ENCODE peak calls at places on chromosomes 13 and 19, in six cellular contexts. V is gastrocnemius medialis, Z is tibial nerve, K is psoas muscle, X is HCT116, R is ovary. A is an unnamed sample.

GRCh38 chr19:10288662-10289166 is 1.0 kb upstream of the ICAM5 start:
- DNase-seq in X (peak; percentile 74), K (no peak), V (no peak), R (no peak), Z (no peak), A (no peak)

GRCh38 chr19:13208131-13208963 is 58.1 kb downstream of the IER2 start:
- DNase-seq in K (peak; percentile 28), R (peak; percentile 47), V (peak; percentile 24), Z (peak; percentile 35), X (no peak), A (peak; percentile 33)

GRCh38 chr19:55141696-55142095 is 7.3 kb downstream of the TNNT1 start:
- DNase-seq in X (no peak), R (no peak), V (no peak), K (no peak), Z (no peak), A (no peak)

GRCh38 chr13:112966776-112967175 is 2.2 kb upstream of the MCF2L start:
- DNase-seq in X (no peak), Z (no peak), R (peak; percentile 26), V (peak; percentile 8), K (no peak), A (no peak)

GRCh38 chr13:51673165-51673564 is 88.9 kb downstream of the WDFY2 start:
- DNase-seq in V (no peak), R (no peak), X (no peak), K (no peak), Z (no peak), A (no peak)

GRCh38 chr19:27881213-27881612 is 1331.7 kb downstream of the UQCRFS1 start:
- DNase-seq in Z (no peak), V (no peak), R (no peak), K (no peak), X (no peak), A (no peak)

GRCh38 chr13:99542788-99543406 is 41.6 kb downstream of the TM9SF2 start:
- DNase-seq in V (no peak), X (no peak), K (no peak), R (no peak), Z (no peak), A (no peak)

GRCh38 chr19:28960986-28961705 is 251.8 kb downstream of the UQCRFS1 start:
- DNase-seq in Z (no peak), V (no peak), X (no peak), R (no peak), K (no peak), A (no peak)

GRCh38 chr19:54532528-54532927 is 29.9 kb downstream of the LAIR2 start:
- DNase-seq in K (no peak), V (no peak), Z (no peak), R (no peak), X (no peak), A (no peak)

GRCh38 chr13:45398862-45399261 is 19.3 kb downstream of the SLC25A30 start:
- DNase-seq in R (no peak), X (no peak), Z (no peak), V (peak; percentile 4), K (no peak), A (peak; percentile 33)

GRCh38 chr13:29845440-29846056 is 4.9 kb downstream of the UBL3 start:
- DNase-seq in Z (no peak), V (no peak), R (no peak), X (no peak), K (no peak), A (no peak)

GRCh38 chr19:41328157-41328817 is 18.3 kb downstream of the CCDC97 start:
- DNase-seq in X (no peak), R (no peak), Z (no peak), V (no peak), K (no peak), A (peak; percentile 42)

GRCh38 chr19:4099054-4099764 is 24.7 kb downstream of the MAP2K2 start:
- DNase-seq in R (no peak), Z (no peak), X (no peak), V (no peak), K (no peak), A (no peak)

GRCh38 chr19:47427241-47428176 is 8.2 kb upstream of the MEIS3 start:
- DNase-seq in K (no peak), X (peak; percentile 44), Z (peak; percentile 22), R (peak; percentile 60), V (peak; percentile 24), A (peak; percentile 62)

GRCh38 chr13:98782654-98783053 is 30.2 kb upstream of the SLC15A1 start:
- DNase-seq in Z (no peak), R (no peak), X (no peak), V (no peak), K (no peak), A (no peak)

GRCh38 chr13:48231080-48231479 is 1.9 kb upstream of the ITM2B start:
- DNase-seq in V (no peak), Z (no peak), R (no peak), K (no peak), X (no peak), A (no peak)

GRCh38 chr13:110269509-110270185 is 37.3 kb downstream of the COL4A1 start:
- DNase-seq in X (no peak), V (no peak), R (no peak), K (no peak), Z (no peak), A (no peak)

GRCh38 chr19:39927076-39927475 is 7.4 kb downstream of the FCGBP start:
- DNase-seq in V (no peak), K (no peak), X (no peak), R (no peak), Z (no peak), A (no peak)

GRCh38 chr13:98199480-98199879 is 22.4 kb upstream of the RNF113B start:
- DNase-seq in Z (no peak), K (no peak), R (no peak), X (no peak), V (no peak), A (no peak)

GRCh38 chr19:3995619-3996018 is 10.4 kb upstream of the EEF2 start:
- DNase-seq in Z (no peak), V (no peak), R (no peak), K (no peak), X (no peak), A (no peak)

GRCh38 chr19:58572818-58573657 is at the start of gene MZF1:
- DNase-seq in Z (peak; percentile 99), X (peak; percentile 100), V (peak; percentile 100), K (peak; percentile 100), R (peak; percentile 100), A (peak; percentile 99)

GRCh38 chr13:38530492-38530891 is 156.4 kb upstream of the FREM2 start:
- DNase-seq in V (no peak), K (no peak), R (no peak), Z (no peak), X (no peak), A (no peak)

GRCh38 chr13:75641026-75641425 is 4.9 kb downstream of the LMO7 start:
- DNase-seq in Z (no peak), K (no peak), R (no peak), V (no peak), X (no peak), A (no peak)

GRCh38 chr13:48891586-48891985 is 84.1 kb upstream of the FNDC3A start:
- DNase-seq in V (no peak), Z (no peak), R (no peak), X (peak; percentile 48), K (no peak), A (no peak)

GRCh38 chr13:52760078-52760477 is 20.5 kb upstream of the CNMD start:
- DNase-seq in X (no peak), K (no peak), R (no peak), V (no peak), Z (no peak), A (no peak)

GRCh38 chr13:97018029-97018819 is 23.9 kb upstream of the OXGR1 start:
- DNase-seq in Z (no peak), R (no peak), V (no peak), K (no peak), X (peak; percentile 52), A (peak; percentile 9)

GRCh38 chr13:38755792-38756191 is 68.9 kb downstream of the FREM2 start:
- DNase-seq in Z (no peak), V (no peak), X (no peak), R (no peak), K (no peak), A (no peak)

GRCh38 chr13:79810671-79811070 is 329.7 kb downstream of the NDFIP2 start:
- DNase-seq in V (no peak), K (no peak), X (no peak), Z (no peak), R (no peak), A (no peak)

DNA sequence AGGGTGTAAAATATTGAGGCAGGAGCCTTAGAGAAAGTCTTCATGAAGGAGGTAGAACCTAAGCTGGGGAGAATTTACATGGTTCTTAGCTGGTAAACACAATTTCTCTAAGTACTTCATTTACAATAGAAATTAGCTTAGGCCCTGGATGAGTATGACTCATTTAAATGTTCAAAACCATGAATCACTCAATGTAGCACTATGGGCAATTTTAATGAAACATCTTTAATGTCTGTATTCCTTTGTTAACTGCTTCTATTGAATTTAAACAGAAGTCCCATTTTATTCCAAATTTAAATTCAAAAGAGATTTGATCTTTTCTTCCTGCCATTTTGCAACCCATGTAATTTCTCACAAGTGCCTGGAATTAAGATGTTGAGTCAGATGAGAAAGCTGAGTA is 252.1 kb downstream of the RFC3 start:
- DNase-seq in X (no peak), Z (no peak), R (no peak), V (no peak), K (no peak), A (no peak)
- H3K27ac ChIP-seq in X (no peak overlapping the region), Z (no peak overlapping the region), R (no peak overlapping the region), V (no peak overlapping the region), K (no peak overlapping the region), A (no peak overlapping the region)

GRCh38 chr19:31179471-31179852 is 169.8 kb downstream of the TSHZ3 start:
- DNase-seq in Z (no peak), X (no peak), V (no peak), R (no peak), K (no peak), A (no peak)
- H3K9me3 ChIP-seq in Z (no peaks in the 10 kb centered on the region), X (peaks cover 47% of the 10 kb centered on the region), V (no peaks in the 10 kb centered on the region), R (no peaks in the 10 kb centered on the region), K (no peaks in the 10 kb centered on the region), A (no peaks in the 10 kb centered on the region)

GRCh38 chr19:5520501-5520900 is 47.3 kb downstream of the TINCR start:
- DNase-seq in R (no peak), Z (no peak), K (no peak), V (no peak), X (no peak), A (no peak)

GRCh38 chr19:5519076-5519475 is 48.7 kb downstream of the TINCR start:
- DNase-seq in K (no peak), Z (no peak), V (no peak), R (no peak), X (no peak), A (no peak)

GRCh38 chr19:5514001-5514400 is 53.8 kb downstream of the TINCR start:
- DNase-seq in R (no peak), V (no peak), K (no peak), X (no peak), Z (no peak), A (no peak)

DNA sequence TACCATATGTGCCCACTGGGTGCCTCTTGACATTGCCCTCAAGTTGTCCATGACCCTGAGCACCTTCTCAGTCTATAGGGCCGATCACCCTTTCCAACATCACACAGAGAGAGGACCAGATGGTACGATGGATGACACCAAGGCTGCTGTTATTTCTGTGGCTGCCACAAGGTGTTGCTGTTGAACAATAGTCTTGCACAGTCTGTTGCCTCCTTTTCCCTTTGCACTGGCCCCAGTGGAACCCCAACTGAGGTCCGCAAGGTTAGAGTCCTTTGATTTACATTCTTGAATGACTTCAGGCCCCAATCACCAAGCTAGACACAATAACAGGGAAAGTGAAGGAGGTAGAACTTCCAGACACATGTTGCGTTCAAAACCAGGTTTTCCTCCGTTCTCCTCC is 52.0 kb downstream of the TINCR start:
- DNase-seq in X (no peak), V (no peak), Z (no peak), R (no peak), K (no peak), A (no peak)
- TF ChIP-seq CTCF in X (peak; percentile 25), V (no peak), Z (no peak), R (no peak), K (no peak), A (no peak)

GRCh38 chr19:2129486-2129885 is 21.9 kb downstream of the AP3D1 start:
- DNase-seq in X (no peak), V (peak; percentile 36), Z (no peak), R (no peak), K (no peak), A (no peak)
- H3K27ac ChIP-seq in X (no peak overlapping the region), V (no peak overlapping the region), Z (no peak overlapping the region), R (no peak overlapping the region), K (no peak overlapping the region), A (no peak overlapping the region)

A was measured in CD4-positive, alpha-beta T cell.